ENCODE peak calls at places on chromosomes 11 and 22, in six cellular contexts. M is pancreas, J is adipocyte, A is HCT116, N is lower lobe of right lung, H is HAP-1. U is an unnamed sample. For H3K4me1, the result is how much of the 10 kb centered on the place peaks cover.

GRCh38 chr22:17436981-17437410 is 67.7 kb downstream of the CECR2 start:
- DNase-seq in M (no peak), J (no peak), A (no peak), N (no peak), H (no peak), U (no peak)

GRCh38 chr11:13606701-13607100 is 61.8 kb upstream of the FAR1 start:
- DNase-seq in M (no peak), J (no peak), A (no peak), N (no peak), H (no peak), U (peak)

GRCh38 chr11:58466293-58466692 is 24.3 kb upstream of the OR5B12 start:
- DNase-seq in M (no peak), J (no peak), A (no peak), N (no peak), H (no peak), U (no peak)

GRCh38 chr11:6052374-6052773 is 21.8 kb upstream of the OR56A1 start:
- DNase-seq in M (no peak), J (no peak), A (no peak), N (no peak), H (no peak), U (no peak)

GRCh38 chr22:38238519-38239051 is 34.2 kb downstream of the TMEM184B start:
- DNase-seq in M (no peak), J (peak), A (no peak), N (no peak), H (no peak), U (no peak)

GRCh38 chr11:109439684-109440083 is 17.7 kb downstream of the C11orf87 start:
- DNase-seq in M (no peak), J (no peak), A (no peak), N (no peak), H (no peak), U (no peak)

GRCh38 chr11:128624269-128625170 is 37.2 kb upstream of the ETS1 start:
- DNase-seq in M (peak), J (no peak), A (no peak), N (peak), H (no peak), U (no peak)

GRCh38 chr11:117037279-117037951 is 60.8 kb downstream of the SIK3 start:
- DNase-seq in M (no peak), J (no peak), A (no peak), N (no peak), H (peak), U (no peak)

GRCh38 chr22:49235463-49236300 is 592.0 kb downstream of the BRD1 start:
- DNase-seq in M (no peak), J (no peak), A (no peak), N (no peak), H (no peak), U (no peak)

GRCh38 chr11:21654091-21654490 is 538.8 kb upstream of the ANO5 start:
- DNase-seq in M (no peak), J (no peak), A (no peak), N (no peak), H (peak), U (no peak)

GRCh38 chr22:42444060-42444904 is 12.1 kb upstream of the NFAM1 start:
- DNase-seq in M (peak), J (peak), A (peak), N (peak), H (peak), U (peak)

GRCh38 chr11:66976925-66977324 is 1.8 kb downstream of the C11orf86 start:
- DNase-seq in M (no peak), J (no peak), A (no peak), N (no peak), H (no peak), U (no peak)

GRCh38 chr22:36562261-36562835 is 33.4 kb upstream of the EIF3D start:
- DNase-seq in M (no peak), J (no peak), A (no peak), N (no peak), H (no peak), U (no peak)

GRCh38 chr11:68870470-68870869 is 28.8 kb upstream of the CPT1A start:
- DNase-seq in M (no peak), J (no peak), A (no peak), N (no peak), H (no peak), U (peak)

GRCh38 chr11:73233704-73234402 is 15.8 kb downstream of the P2RY2 start:
- DNase-seq in M (no peak), J (peak), A (no peak), N (no peak), H (no peak), U (peak)

GRCh38 chr11:27416568-27417176 is 53.7 kb upstream of the CCDC34 start:
- DNase-seq in M (no peak), J (no peak), A (no peak), N (no peak), H (no peak), U (no peak)

GRCh38 chr22:48649031-48649430 is 1178.6 kb downstream of the BRD1 start:
- DNase-seq in M (no peak), J (no peak), A (no peak), N (no peak), H (no peak), U (no peak)

GRCh38 chr11:10490032-10490397 is 35.0 kb downstream of the AMPD3 start:
- DNase-seq in M (no peak), J (no peak), A (no peak), N (no peak), H (no peak), U (no peak)

GRCh38 chr11:57283231-57283990 is 41.3 kb downstream of the TNKS1BP1 start:
- DNase-seq in M (no peak), J (no peak), A (no peak), N (no peak), H (peak), U (no peak)

GRCh38 chr11:78961186-78961782 is 386.6 kb upstream of the NARS2 start:
- DNase-seq in M (no peak), J (peak), A (peak), N (peak), H (peak), U (peak)

GRCh38 chr11:48078661-48079060 is 98.3 kb downstream of the PTPRJ start:
- DNase-seq in M (no peak), J (peak), A (no peak), N (no peak), H (no peak), U (peak)

GRCh38 chr22:38305481-38306448 is 11.5 kb downstream of the CSNK1E start:
- DNase-seq in M (no peak), J (no peak), A (no peak), N (no peak), H (no peak), U (peak)

GRCh38 chr22:20232237-20232598 is 35.9 kb downstream of the RTN4R start:
- DNase-seq in M (no peak), J (no peak), A (no peak), N (no peak), H (no peak), U (no peak)

GRCh38 chr11:130246719-130247118 is 68.0 kb downstream of the ZBTB44 start:
- DNase-seq in M (no peak), J (peak), A (no peak), N (no peak), H (no peak), U (no peak)

GRCh38 chr11:112615238-112615637 is 346.0 kb upstream of the NCAM1 start:
- DNase-seq in M (no peak), J (no peak), A (no peak), N (no peak), H (no peak), U (no peak)
- H3K4me1 ChIP-seq in M (under half), J (under half), A (under half), N (under half), H (under half), U (under half)

DNA sequence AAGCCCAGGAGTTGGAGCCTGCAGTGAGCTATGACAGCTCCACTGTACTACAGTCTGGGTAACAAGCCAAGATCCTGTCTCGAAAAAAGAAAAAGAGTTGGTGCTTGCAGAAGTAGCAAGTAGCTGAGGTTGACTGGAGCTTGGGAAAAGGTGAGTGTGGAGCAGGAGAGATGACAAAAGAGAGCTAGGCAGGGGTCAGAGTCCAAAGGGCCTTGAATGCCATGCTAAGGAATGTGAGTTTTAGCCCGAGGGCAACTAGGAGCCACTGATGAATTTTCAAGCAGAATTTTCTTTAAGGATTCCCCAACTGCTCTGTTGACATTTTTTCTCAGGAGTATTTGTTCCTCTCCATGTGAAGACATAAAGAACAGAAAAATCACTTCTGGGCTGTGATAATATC is 3.1 kb downstream of the AP1B1 start:
- DNase-seq in M (no peak), J (no peak), A (no peak), N (no peak), H (no peak), U (no peak)
- H3K4me1 ChIP-seq in M (half or more), J (under half), A (under half), N (half or more), H (under half), U (under half)

GRCh38 chr11:60719406-60719805 is 5.1 kb upstream of the MS4A18 start:
- DNase-seq in M (no peak), J (no peak), A (no peak), N (no peak), H (no peak), U (no peak)

GRCh38 chr11:60720460-60720859 is 4.1 kb upstream of the MS4A18 start:
- DNase-seq in M (no peak), J (no peak), A (no peak), N (no peak), H (no peak), U (no peak)

GRCh38 chr11:60717956-60718355 is 6.6 kb upstream of the MS4A18 start:
- DNase-seq in M (no peak), J (no peak), A (no peak), N (no peak), H (no peak), U (no peak)

GRCh38 chr11:60724420-60724819 is at the start of gene MS4A18:
- DNase-seq in M (no peak), J (no peak), A (no peak), N (no peak), H (no peak), U (no peak)

DNA sequence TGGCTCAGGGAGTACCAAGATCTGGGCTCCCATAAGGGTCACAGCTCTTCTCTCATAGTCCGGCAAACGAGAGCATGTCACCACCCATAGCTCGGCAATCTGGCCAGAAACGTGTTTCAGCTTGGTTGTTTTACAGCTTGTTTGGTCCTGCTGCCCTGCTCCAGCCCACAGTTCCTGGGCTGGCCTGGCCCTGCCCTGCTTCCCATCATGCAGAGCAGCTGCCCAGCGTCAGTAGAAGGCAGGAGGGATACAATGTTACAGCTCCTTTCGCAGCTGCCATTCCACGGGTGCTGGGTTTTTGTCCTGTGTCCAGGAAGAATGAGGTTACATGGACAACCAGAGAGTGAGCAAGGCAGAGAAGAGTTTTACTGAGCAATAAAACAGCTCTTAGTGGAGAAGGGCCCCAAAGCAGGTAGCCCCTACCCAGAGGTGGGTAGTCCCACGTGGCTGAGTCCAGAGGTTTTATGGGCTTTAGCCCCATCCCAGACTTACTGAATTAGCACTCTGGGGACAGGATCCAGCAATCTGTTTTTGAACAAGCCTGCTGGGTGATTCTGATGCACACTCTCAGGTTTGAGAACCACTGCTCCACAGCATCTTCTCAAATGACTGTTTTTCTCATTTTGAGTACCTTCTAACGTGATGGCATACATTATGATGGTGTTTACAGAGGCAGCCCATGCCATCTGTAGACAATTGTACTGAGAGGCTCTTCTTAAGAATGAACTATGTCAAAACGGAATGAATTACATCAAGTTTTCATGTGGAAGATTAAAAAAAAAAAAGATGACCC is 5.8 kb upstream of the MS4A18 start:
- DNase-seq in M (no peak), J (no peak), A (no peak), N (no peak), H (no peak), U (no peak)
- H3K4me1 ChIP-seq in M (under half), J (under half), A (under half), N (under half), H (under half), U (under half)

GRCh38 chr22:31631381-31631780 is 30.6 kb downstream of the PISD start:
- DNase-seq in M (no peak), J (no peak), A (no peak), N (no peak), H (no peak), U (no peak)

GRCh38 chr22:31628362-31628761 is 33.7 kb downstream of the PISD start:
- DNase-seq in M (no peak), J (no peak), A (no peak), N (peak), H (no peak), U (no peak)

GRCh38 chr22:31629741-31630184 is 32.3 kb downstream of the PISD start:
- DNase-seq in M (no peak), J (no peak), A (no peak), N (no peak), H (no peak), U (no peak)

GRCh38 chr22:31628969-31629723 is 32.9 kb downstream of the PISD start:
- DNase-seq in M (no peak), J (no peak), A (no peak), N (peak), H (no peak), U (no peak)

DNA sequence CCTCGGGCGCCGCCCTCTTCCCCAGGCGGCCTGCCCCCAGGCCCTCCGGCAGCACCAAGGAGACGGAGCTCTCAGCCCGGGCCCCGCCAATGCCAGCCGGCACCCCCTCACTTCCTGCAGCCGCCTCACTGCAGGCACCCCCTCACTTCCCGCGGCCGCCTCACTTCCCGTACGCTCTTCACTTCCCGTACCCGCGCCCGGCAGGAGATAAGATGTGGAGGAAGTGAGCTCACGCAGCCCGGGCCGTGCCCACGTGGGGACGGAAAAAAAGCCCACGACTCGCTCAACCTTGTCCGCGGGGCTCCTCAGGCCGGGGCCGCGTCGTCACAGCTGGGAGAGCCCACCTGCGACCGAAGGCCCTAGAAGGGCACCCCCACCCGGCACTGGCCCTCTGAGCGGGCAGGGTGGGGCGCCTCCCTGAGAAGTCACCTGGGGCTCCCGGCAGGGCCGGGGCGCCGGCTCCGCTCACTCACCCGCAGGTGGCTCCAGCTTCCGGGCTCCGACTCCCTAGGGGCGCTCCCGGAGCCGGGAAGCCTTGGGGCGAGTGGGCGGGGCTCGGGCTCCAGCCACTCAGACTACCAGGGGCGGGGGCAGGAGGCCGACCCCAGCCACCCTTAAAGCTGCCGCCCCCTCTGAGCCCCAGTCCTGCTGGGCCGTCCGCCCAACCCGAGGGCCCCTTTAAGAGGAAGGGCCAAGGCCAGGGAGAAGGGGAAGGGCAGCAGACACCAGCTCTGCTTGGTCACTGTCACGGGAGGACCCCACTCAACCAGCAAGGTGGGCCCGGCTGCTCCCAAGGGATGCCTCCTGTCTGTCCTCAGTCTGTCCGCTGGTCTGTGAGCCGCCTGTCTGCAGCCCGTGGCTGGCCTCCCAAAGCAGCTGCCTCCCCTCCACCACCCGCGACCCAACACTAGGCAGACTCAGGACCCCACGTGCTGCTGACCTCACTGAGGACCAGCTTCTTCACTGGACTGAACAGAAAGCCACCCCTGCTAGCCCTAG is 31.4 kb downstream of the PISD start:
- DNase-seq in M (peak), J (peak), A (no peak), N (peak), H (peak), U (peak)
- H3K4me1 ChIP-seq in M (under half), J (half or more), A (under half), N (under half), H (under half), U (under half)

GRCh38 chr22:50530857-50531545 is 1.2 kb upstream of the TYMP start:
- DNase-seq in M (peak), J (peak), A (peak), N (peak), H (peak), U (peak)

GRCh38 chr22:50532824-50533344 is 3.1 kb upstream of the TYMP start:
- DNase-seq in M (no peak), J (no peak), A (no peak), N (no peak), H (no peak), U (no peak)

GRCh38 chr22:50530280-50530856 is 556 bp upstream of the TYMP start:
- DNase-seq in M (peak), J (peak), A (peak), N (peak), H (peak), U (peak)

GRCh38 chr22:50531546-50532352 is 1.9 kb upstream of the TYMP start:
- DNase-seq in M (peak), J (peak), A (no peak), N (peak), H (no peak), U (peak)

GRCh38 chr22:50532353-50532700 is 2.5 kb upstream of the TYMP start:
- DNase-seq in M (peak), J (no peak), A (no peak), N (peak), H (no peak), U (no peak)
- H3K4me1 ChIP-seq in M (under half), J (under half), A (under half), N (under half), H (under half), U (under half)

GRCh38 chr11:131640320-131640719 is 269.9 kb downstream of the NTM start:
- DNase-seq in M (no peak), J (no peak), A (no peak), N (no peak), H (no peak), U (no peak)
- H3K4me1 ChIP-seq in M (under half), J (under half), A (under half), N (under half), H (under half), U (under half)

GRCh38 chr11:85746640-85747039 is 60.6 kb upstream of the CCDC89 start:
- DNase-seq in M (no peak), J (no peak), A (no peak), N (no peak), H (no peak), U (no peak)
- H3K4me1 ChIP-seq in M (under half), J (under half), A (under half), N (under half), H (under half), U (under half)

GRCh38 chr22:27220349-27220748 is 563.0 kb downstream of the MIAT start:
- DNase-seq in M (no peak), J (peak), A (no peak), N (no peak), H (no peak), U (peak)

GRCh38 chr22:27224485-27225364 is 567.3 kb downstream of the MIAT start:
- DNase-seq in M (no peak), J (peak), A (no peak), N (no peak), H (no peak), U (no peak)

GRCh38 chr22:27223317-27224177 is 566.2 kb downstream of the MIAT start:
- DNase-seq in M (no peak), J (peak), A (no peak), N (no peak), H (no peak), U (peak)

GRCh38 chr22:27219036-27219435 is 561.6 kb downstream of the MIAT start:
- DNase-seq in M (no peak), J (no peak), A (no peak), N (no peak), H (no peak), U (no peak)

DNA sequence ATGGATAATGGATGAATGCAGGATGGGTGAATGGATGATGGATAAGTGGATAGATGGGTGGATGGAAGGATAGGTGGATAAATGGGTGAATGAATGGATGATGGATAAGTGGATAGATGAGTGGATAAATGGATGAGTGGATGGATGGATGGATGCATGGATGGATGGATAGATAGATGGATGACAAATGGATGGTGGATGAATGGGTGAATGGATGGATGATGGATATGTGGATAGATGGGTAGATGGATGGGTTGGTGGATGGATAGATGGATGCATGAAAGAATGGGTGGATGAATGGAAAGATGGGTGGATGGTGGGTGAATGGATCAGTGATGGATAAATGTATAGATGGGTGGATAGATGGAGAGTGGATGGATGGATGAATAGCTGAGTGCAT is 564.8 kb downstream of the MIAT start:
- DNase-seq in M (no peak), J (no peak), A (no peak), N (no peak), H (no peak), U (no peak)
- H3K4me1 ChIP-seq in M (under half), J (under half), A (under half), N (under half), H (under half), U (under half)

GRCh38 chr11:111368285-111368560 is 10.9 kb downstream of the POU2AF1 start:
- DNase-seq in M (no peak), J (no peak), A (no peak), N (no peak), H (no peak), U (no peak)
- H3K4me1 ChIP-seq in M (under half), J (under half), A (under half), N (under half), H (under half), U (under half)